ENCODE peak calls at places on chromosome 20, in five cellular contexts. O is A549, C is HepG2, G is K562, R is GM12878. Z is an unnamed sample.

GRCh38 chr20:889110-889509 is 27.0 kb downstream of the ANGPT4 start:
- DNase-seq in O (no peak), C (no peak), G (no peak), R (no peak), Z (no peak)

GRCh38 chr20:33306807-33307206 is 23.8 kb downstream of the BPIFB1 start:
- DNase-seq in O (no peak), C (no peak), G (no peak), R (no peak), Z (no peak)

GRCh38 chr20:52312131-52312729 is 120.7 kb upstream of the ZFP64 start:
- DNase-seq in O (peak; percentile 69), C (peak; percentile 70), G (peak; percentile 55), R (peak; percentile 7), Z (peak; percentile 54)

GRCh38 chr20:61499859-61500258 is 247.8 kb downstream of the CDH4 start:
- DNase-seq in O (peak; percentile 27), C (no peak), G (no peak), R (no peak), Z (no peak)

GRCh38 chr20:61763740-61764400 is 301.8 kb downstream of the TAF4 start:
- DNase-seq in O (no peak), C (no peak), G (no peak), R (no peak), Z (no peak)

GRCh38 chr20:51654495-51654894 is 112.0 kb upstream of the NFATC2 start:
- DNase-seq in O (no peak), C (no peak), G (no peak), R (no peak), Z (no peak)

GRCh38 chr20:62195736-62196135 is 12.9 kb downstream of the MTG2 start:
- DNase-seq in O (no peak), C (no peak), G (no peak), R (no peak), Z (no peak)

GRCh38 chr20:63457737-63458136 is 14.7 kb downstream of the KCNQ2 start:
- DNase-seq in O (peak; percentile 60), C (no peak), G (no peak), R (no peak), Z (no peak)

GRCh38 chr20:58712116-58712822 is 19.7 kb downstream of the NPEPL1 start:
- DNase-seq in O (no peak), C (no peak), G (no peak), R (no peak), Z (no peak)

GRCh38 chr20:4151991-4152695 is 136.8 kb upstream of the RNF24 start:
- DNase-seq in O (no peak), C (no peak), G (no peak), R (peak; percentile 34), Z (no peak)

GRCh38 chr20:35695245-35695749 is 3.9 kb downstream of the NFS1 start:
- DNase-seq in O (no peak), C (peak; percentile 67), G (no peak), R (no peak), Z (no peak)

GRCh38 chr20:18092890-18093289 is 35.2 kb upstream of the OVOL2 start:
- DNase-seq in O (no peak), C (no peak), G (peak; percentile 10), R (no peak), Z (no peak)

GRCh38 chr20:35578469-35578868 is 36.6 kb downstream of the ERGIC3 start:
- DNase-seq in O (no peak), C (peak; percentile 55), G (no peak), R (no peak), Z (no peak)

GRCh38 chr20:57877995-57878394 is 168.2 kb upstream of the PMEPA1 start:
- DNase-seq in O (no peak), C (no peak), G (no peak), R (no peak), Z (no peak)

GRCh38 chr20:47224857-47225256 is 131.6 kb downstream of the ZMYND8 start:
- DNase-seq in O (no peak), C (no peak), G (no peak), R (no peak), Z (no peak)

GRCh38 chr20:7775072-7775471 is 165.2 kb downstream of the HAO1 start:
- DNase-seq in O (no peak), C (no peak), G (no peak), R (no peak), Z (no peak)

GRCh38 chr20:14581731-14582130 is 244.3 kb upstream of the FLRT3 start:
- DNase-seq in O (no peak), C (no peak), G (no peak), R (no peak), Z (no peak)

GRCh38 chr20:60113024-60113724 is 155.0 kb downstream of the CDH26 start:
- DNase-seq in O (no peak), C (no peak), G (no peak), R (no peak), Z (no peak)

GRCh38 chr20:63590218-63591146 is 16.4 kb upstream of the HELZ2 start:
- DNase-seq in O (no peak), C (no peak), G (no peak), R (no peak), Z (no peak)

GRCh38 chr20:61821698-61822097 is 244.0 kb downstream of the TAF4 start:
- DNase-seq in O (no peak), C (no peak), G (no peak), R (no peak), Z (no peak)

GRCh38 chr20:37233471-37234253 is 28.0 kb downstream of the GHRH start:
- DNase-seq in O (no peak), C (no peak), G (no peak), R (no peak), Z (no peak)

GRCh38 chr20:46674253-46675083 is 14.8 kb downstream of the TP53RK start:
- DNase-seq in O (no peak), C (peak; percentile 100), G (no peak), R (no peak), Z (no peak)

GRCh38 chr20:59777814-59778575 is 155.4 kb downstream of the SYCP2 start:
- DNase-seq in O (no peak), C (no peak), G (no peak), R (no peak), Z (no peak)

GRCh38 chr20:35327074-35327976 is 35.1 kb upstream of the FAM83C start:
- DNase-seq in O (peak; percentile 76), C (peak; percentile 100), G (peak; percentile 40), R (no peak), Z (no peak)

GRCh38 chr20:63966172-63966943 is 3.4 kb downstream of the ZNF512B start:
- DNase-seq in O (no peak), C (no peak), G (no peak), R (no peak), Z (no peak)

GRCh38 chr20:57622201-57622570 is 2.0 kb upstream of the ZBP1 start:
- DNase-seq in O (no peak), C (no peak), G (no peak), R (no peak), Z (no peak)

GRCh38 chr20:63917811-63918210 is 22.9 kb downstream of the DNAJC5 start:
- DNase-seq in O (no peak), C (no peak), G (no peak), R (no peak), Z (no peak)

GRCh38 chr20:45945678-45946148 is 11.2 kb downstream of the PCIF1 start:
- DNase-seq in O (no peak), C (no peak), G (no peak), R (no peak), Z (no peak)

GRCh38 chr20:831251-831650 is 2.3 kb upstream of the FAM110A start:
- DNase-seq in O (no peak), C (no peak), G (no peak), R (no peak), Z (no peak)

GRCh38 chr20:11686900-11687543 is 230.7 kb upstream of the BTBD3 start:
- DNase-seq in O (no peak), C (no peak), G (no peak), R (no peak), Z (no peak)

GRCh38 chr20:5658897-5659296 is 91.3 kb upstream of the SHLD1 start:
- DNase-seq in O (peak; percentile 90), C (peak; percentile 71), G (no peak), R (no peak), Z (no peak)
- TF ChIP-seq REST in O (no peak), C (no peak), G (no peak), R (no peak), Z (no peak)

DNA sequence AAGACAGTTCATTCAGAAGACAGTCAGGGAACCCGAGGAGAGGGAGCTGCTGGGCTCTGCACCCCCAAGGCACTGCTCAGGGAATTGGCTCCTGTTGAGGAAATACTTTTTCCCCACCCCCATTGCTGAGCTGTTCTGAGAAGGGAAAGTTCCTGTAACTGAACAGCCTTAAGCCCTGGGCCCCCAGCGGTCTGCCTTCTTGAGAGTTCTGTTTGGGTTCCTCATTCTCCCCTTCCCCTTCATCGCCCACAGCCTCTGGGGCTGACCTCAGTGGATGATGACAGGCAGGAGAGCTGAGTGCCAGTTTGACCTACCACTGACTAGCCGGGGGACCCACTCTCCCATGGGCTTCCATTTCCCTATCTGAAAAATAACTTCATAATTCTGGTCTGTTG is 10.7 kb downstream of the HCK start:
- DNase-seq in O (no peak), C (no peak), G (no peak), R (peak; percentile 55), Z (no peak)
- TF ChIP-seq POLR2A in O (no peak), C (no peak), G (no peak), R (no peak), Z (no peak)

DNA sequence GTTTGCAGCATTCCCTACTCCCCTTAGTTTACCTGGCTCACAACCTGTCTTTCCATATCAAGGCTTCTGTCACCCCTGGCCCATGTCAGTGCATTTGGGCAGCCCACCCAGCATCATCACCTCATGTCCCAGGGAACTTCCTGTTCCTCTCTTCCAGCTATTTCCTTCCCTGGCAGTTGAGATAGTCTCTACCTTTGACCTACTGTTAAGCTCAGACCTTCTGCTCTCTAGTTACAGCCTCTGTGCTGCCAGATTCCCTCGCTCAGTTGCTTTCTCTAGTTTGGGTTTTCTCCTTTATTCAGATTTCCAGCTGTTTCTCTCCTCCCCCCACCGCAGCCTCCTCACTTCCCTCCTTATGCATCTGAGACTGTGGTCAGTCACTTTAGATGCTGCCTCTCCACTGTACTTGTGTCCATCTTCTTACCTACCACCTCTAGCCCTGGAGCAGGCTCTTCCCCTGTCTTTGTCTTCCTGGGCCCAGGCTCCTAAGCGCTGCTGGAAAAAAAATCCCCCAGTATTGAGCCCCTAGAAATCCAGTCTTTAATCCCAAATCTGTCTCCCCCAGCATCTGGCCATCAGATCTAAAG is 16.3 kb downstream of the PTPN1 start:
- DNase-seq in O (no peak), C (no peak), G (no peak), R (no peak), Z (no peak)
- H3K27ac ChIP-seq in O (no peak overlapping the region), C (no peak overlapping the region), G (peak overlapping the region; percentile 29), R (peak overlapping the region; percentile 52), Z (no peak overlapping the region)

DNA sequence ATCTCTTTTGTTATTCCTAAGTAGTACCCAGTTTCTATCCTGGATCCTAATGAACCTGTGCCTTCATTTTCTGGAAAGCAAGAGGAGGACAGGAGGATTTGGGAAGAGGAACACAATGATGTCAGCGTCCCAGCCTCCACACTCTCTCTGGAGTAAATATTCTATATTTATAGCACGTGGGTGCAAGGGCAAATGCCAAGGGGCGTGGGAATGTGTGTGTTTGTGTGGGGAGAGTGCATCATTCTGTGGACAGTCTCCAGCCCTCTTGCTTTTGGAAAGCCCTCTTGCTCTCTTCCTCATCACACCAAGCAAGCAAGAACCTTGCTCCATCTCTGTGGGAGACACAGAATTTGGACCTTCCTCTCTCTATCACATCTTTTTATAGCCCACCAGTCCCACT is 103.2 kb upstream of the EMILIN3 start:
- DNase-seq in O (no peak), C (no peak), G (no peak), R (no peak), Z (no peak)
- TF ChIP-seq REST in O (no peak), C (no peak), G (no peak), R (no peak), Z (no peak)